ENCODE peak calls at places on chromosomes 13 and 19, in ten cellular contexts. Y is cardiac fibroblast; E is germinal center; A is foreskin fibroblast; P is GM04503; O is CD8-positive, alpha-beta T cell; F is HL-60; Q is GM23248; C is naive thymus-derived CD8-positive, alpha-beta T cell; X is amniotic epithelial cell. M is an unnamed sample.

GRCh38 chr13:99432637-99433542 is 68.4 kb upstream of the TM9SF2 start:
- DNase-seq in Y (peak; percentile 58), E (peak; percentile 67), A (peak; percentile 86), P (peak; percentile 61), O (peak; percentile 44), F (peak; percentile 55), Q (peak; percentile 92), C (peak; percentile 63), X (peak; percentile 32), M (no peak)

GRCh38 chr19:58450836-58451357 is 525 bp upstream of the ZNF324B start:
- DNase-seq in Y (no peak), E (no peak), A (no peak), P (no peak), O (no peak), F (no peak), Q (peak; percentile 17), C (no peak), X (no peak), M (no peak)

GRCh38 chr13:44573071-44573470 is 3.1 kb downstream of the TSC22D1 start:
- DNase-seq in Y (no peak), E (no peak), A (no peak), P (no peak), O (no peak), F (no peak), Q (peak; percentile 5), C (no peak), X (no peak), M (no peak)

GRCh38 chr19:49119411-49120324 is at the start of gene PPFIA3:
- DNase-seq in Y (peak; percentile 68), E (peak; percentile 33), A (peak; percentile 85), P (no peak), O (no peak), F (no peak), Q (peak; percentile 89), C (peak; percentile 25), X (peak; percentile 48), M (no peak)

GRCh38 chr19:15265849-15266248 is 33.6 kb upstream of the EPHX3 start:
- DNase-seq in Y (peak; percentile 99), E (no peak), A (peak; percentile 98), P (peak; percentile 78), O (no peak), F (no peak), Q (peak; percentile 94), C (no peak), X (peak; percentile 90), M (peak; percentile 91)

GRCh38 chr19:30799854-30800755 is 427.9 kb downstream of the ZNF536 start:
- DNase-seq in Y (peak; percentile 10), E (peak; percentile 45), A (no peak), P (no peak), O (no peak), F (no peak), Q (peak; percentile 59), C (no peak), X (no peak), M (no peak)

GRCh38 chr19:5246554-5247155 is 94.0 kb downstream of the PTPRS start:
- DNase-seq in Y (no peak), E (no peak), A (no peak), P (no peak), O (no peak), F (no peak), Q (no peak), C (no peak), X (no peak), M (no peak)

GRCh38 chr19:15412832-15413231 is 6.0 kb downstream of the AKAP8L start:
- DNase-seq in Y (no peak), E (no peak), A (no peak), P (no peak), O (no peak), F (no peak), Q (no peak), C (no peak), X (peak; percentile 37), M (no peak)

GRCh38 chr13:102003848-102004570 is 397.8 kb downstream of the FGF14 start:
- DNase-seq in Y (no peak), E (no peak), A (peak; percentile 23), P (no peak), O (no peak), F (no peak), Q (peak; percentile 4), C (no peak), X (peak; percentile 37), M (no peak)

GRCh38 chr13:51146667-51147066 is 35.6 kb upstream of the C13orf42 start:
- DNase-seq in Y (no peak), E (no peak), A (no peak), P (no peak), O (no peak), F (no peak), Q (no peak), C (no peak), X (no peak), M (no peak)

GRCh38 chr19:5804516-5805464 is at the start of gene NRTN:
- DNase-seq in Y (no peak), E (peak; percentile 83), A (no peak), P (no peak), O (no peak), F (no peak), Q (no peak), C (no peak), X (no peak), M (no peak)

GRCh38 chr13:45316210-45316799 is 24.7 kb downstream of the TPT1 start:
- DNase-seq in Y (no peak), E (no peak), A (no peak), P (no peak), O (no peak), F (no peak), Q (no peak), C (no peak), X (no peak), M (no peak)

GRCh38 chr19:3098515-3099346 is 4.6 kb downstream of the GNA11 start:
- DNase-seq in Y (peak; percentile 44), E (no peak), A (peak; percentile 40), P (peak; percentile 18), O (no peak), F (no peak), Q (peak; percentile 75), C (peak; percentile 36), X (peak; percentile 26), M (no peak)

GRCh38 chr19:12648088-12648487 is 18.5 kb downstream of the MAN2B1 start:
- DNase-seq in Y (no peak), E (no peak), A (peak; percentile 39), P (no peak), O (no peak), F (no peak), Q (no peak), C (no peak), X (no peak), M (no peak)

GRCh38 chr19:47691090-47691489 is 22.1 kb upstream of the EHD2 start:
- DNase-seq in Y (no peak), E (no peak), A (no peak), P (no peak), O (no peak), F (no peak), Q (no peak), C (no peak), X (no peak), M (no peak)

GRCh38 chr13:98775844-98776598 is 23.5 kb upstream of the SLC15A1 start:
- DNase-seq in Y (no peak), E (no peak), A (peak; percentile 69), P (peak; percentile 41), O (no peak), F (no peak), Q (peak; percentile 80), C (no peak), X (peak; percentile 90), M (no peak)

GRCh38 chr19:11138659-11139526 is 16.7 kb downstream of the SPC24 start:
- DNase-seq in Y (peak; percentile 89), E (no peak), A (peak; percentile 95), P (peak; percentile 76), O (no peak), F (no peak), Q (peak; percentile 93), C (no peak), X (peak; percentile 83), M (peak; percentile 45)

GRCh38 chr19:40610396-40611064 is 9.4 kb downstream of the LTBP4 start:
- DNase-seq in Y (no peak), E (no peak), A (peak; percentile 44), P (no peak), O (peak; percentile 59), F (no peak), Q (peak; percentile 63), C (peak; percentile 80), X (no peak), M (no peak)

GRCh38 chr13:107886118-107886517 is 329.2 kb downstream of the LIG4 start:
- DNase-seq in Y (no peak), E (no peak), A (no peak), P (no peak), O (no peak), F (no peak), Q (no peak), C (no peak), X (no peak), M (peak; percentile 46)

GRCh38 chr13:101346942-101347728 is 69.2 kb downstream of the NALCN start:
- DNase-seq in Y (peak; percentile 16), E (no peak), A (peak; percentile 54), P (no peak), O (no peak), F (no peak), Q (peak; percentile 42), C (no peak), X (peak; percentile 75), M (peak; percentile 17)

GRCh38 chr13:41668130-41668757 is 210.9 kb downstream of the RGCC start:
- DNase-seq in Y (peak; percentile 97), E (peak; percentile 61), A (peak; percentile 93), P (peak; percentile 64), O (no peak), F (peak; percentile 54), Q (peak; percentile 93), C (peak; percentile 54), X (peak; percentile 96), M (peak; percentile 92)

GRCh38 chr19:39540333-39540673 is 342 bp upstream of the EID2 start:
- DNase-seq in Y (no peak), E (no peak), A (no peak), P (no peak), O (no peak), F (no peak), Q (no peak), C (no peak), X (no peak), M (no peak)

GRCh38 chr19:10603873-10604459 is 16.9 kb upstream of the AP1M2 start:
- DNase-seq in Y (peak; percentile 20), E (peak; percentile 75), A (peak; percentile 13), P (no peak), O (peak; percentile 29), F (no peak), Q (no peak), C (peak; percentile 79), X (peak; percentile 59), M (no peak)

GRCh38 chr13:39603424-39603947 is 493 bp upstream of the LHFPL6 start:
- DNase-seq in Y (peak; percentile 30), E (no peak), A (peak; percentile 50), P (peak; percentile 13), O (no peak), F (no peak), Q (peak; percentile 70), C (no peak), X (peak; percentile 28), M (no peak)

GRCh38 chr13:112027250-112027649 is 39.7 kb upstream of the SOX1 start:
- DNase-seq in Y (no peak), E (no peak), A (no peak), P (no peak), O (no peak), F (no peak), Q (no peak), C (no peak), X (no peak), M (no peak)

GRCh38 chr19:30621326-30621920 is 249.2 kb downstream of the ZNF536 start:
- DNase-seq in Y (no peak), E (no peak), A (no peak), P (no peak), O (no peak), F (no peak), Q (no peak), C (no peak), X (no peak), M (no peak)

GRCh38 chr13:91078093-91078679 is 269.3 kb upstream of the MIR17HG start:
- DNase-seq in Y (peak; percentile 34), E (no peak), A (no peak), P (no peak), O (no peak), F (no peak), Q (peak; percentile 1), C (no peak), X (peak; percentile 4), M (no peak)

GRCh38 chr19:3983936-3984583 is 1.2 kb downstream of the EEF2 start:
- DNase-seq in Y (peak; percentile 56), E (peak; percentile 47), A (peak; percentile 71), P (no peak), O (no peak), F (peak; percentile 75), Q (peak; percentile 88), C (peak; percentile 5), X (peak; percentile 69), M (no peak)